ENCODE peak calls at places on chromosomes 5 and 9, in seven cellular contexts. One of them, this sample, is unnamed. For H3K36me3 and H3K27me3, the result is how much of the 10 kb centered on the place peaks cover.

GRCh38 chr5:1488882-1489680 is 34.7 kb downstream of the LPCAT1 start:
- DNase-seq in PC-9: no peak
- DNase-seq in adipocyte: peak
- DNase-seq in IMR-90: peak
- DNase-seq in vagina: no peak
- DNase-seq in heart right ventricle: no peak
- DNase-seq in tibial artery: peak
- DNase-seq in this sample: peak

GRCh38 chr5:68673451-68674180 is 420.2 kb upstream of the SLC30A5 start:
- DNase-seq in PC-9: no peak
- DNase-seq in adipocyte: no peak
- DNase-seq in IMR-90: no peak
- DNase-seq in vagina: no peak
- DNase-seq in heart right ventricle: no peak
- DNase-seq in tibial artery: no peak
- DNase-seq in this sample: no peak

GRCh38 chr5:139903805-139904565 is 108.4 kb downstream of the PSD2 start:
- DNase-seq in PC-9: no peak
- DNase-seq in adipocyte: peak
- DNase-seq in IMR-90: no peak
- DNase-seq in vagina: no peak
- DNase-seq in heart right ventricle: peak
- DNase-seq in tibial artery: no peak
- DNase-seq in this sample: no peak

GRCh38 chr5:107217721-107218130 is 453.0 kb downstream of the EFNA5 start:
- DNase-seq in PC-9: peak
- DNase-seq in adipocyte: no peak
- DNase-seq in IMR-90: no peak
- DNase-seq in vagina: peak
- DNase-seq in heart right ventricle: peak
- DNase-seq in tibial artery: peak
- DNase-seq in this sample: no peak

GRCh38 chr5:144183254-144183889 is 12.7 kb downstream of the KCTD16 start:
- DNase-seq in PC-9: no peak
- DNase-seq in adipocyte: peak
- DNase-seq in IMR-90: peak
- DNase-seq in vagina: no peak
- DNase-seq in heart right ventricle: no peak
- DNase-seq in tibial artery: no peak
- DNase-seq in this sample: no peak

GRCh38 chr5:143680672-143681259 is 131.2 kb upstream of the HMHB1 start:
- DNase-seq in PC-9: no peak
- DNase-seq in adipocyte: no peak
- DNase-seq in IMR-90: peak
- DNase-seq in vagina: no peak
- DNase-seq in heart right ventricle: no peak
- DNase-seq in tibial artery: no peak
- DNase-seq in this sample: no peak

GRCh38 chr5:103358305-103358996 is 99.9 kb downstream of the MACIR start:
- DNase-seq in PC-9: no peak
- DNase-seq in adipocyte: no peak
- DNase-seq in IMR-90: no peak
- DNase-seq in vagina: no peak
- DNase-seq in heart right ventricle: no peak
- DNase-seq in tibial artery: no peak
- DNase-seq in this sample: no peak

GRCh38 chr9:111029260-111029659 is 9.0 kb downstream of the LPAR1 start:
- DNase-seq in PC-9: no peak
- DNase-seq in adipocyte: no peak
- DNase-seq in IMR-90: no peak
- DNase-seq in vagina: no peak
- DNase-seq in heart right ventricle: no peak
- DNase-seq in tibial artery: no peak
- DNase-seq in this sample: no peak

GRCh38 chr5:33579163-33579562 is 138.4 kb downstream of the TARS1 start:
- DNase-seq in PC-9: no peak
- DNase-seq in adipocyte: no peak
- DNase-seq in IMR-90: no peak
- DNase-seq in vagina: no peak
- DNase-seq in heart right ventricle: no peak
- DNase-seq in tibial artery: no peak
- DNase-seq in this sample: no peak

GRCh38 chr9:123617286-123617685 is 261.3 kb downstream of the CRB2 start:
- DNase-seq in PC-9: no peak
- DNase-seq in adipocyte: no peak
- DNase-seq in IMR-90: no peak
- DNase-seq in vagina: no peak
- DNase-seq in heart right ventricle: no peak
- DNase-seq in tibial artery: no peak
- DNase-seq in this sample: no peak

GRCh38 chr5:146426853-146427618 is 20.1 kb upstream of the TCERG1 start:
- DNase-seq in PC-9: peak
- DNase-seq in adipocyte: peak
- DNase-seq in IMR-90: peak
- DNase-seq in vagina: no peak
- DNase-seq in heart right ventricle: no peak
- DNase-seq in tibial artery: no peak
- DNase-seq in this sample: no peak

GRCh38 chr5:59317023-59317771 is 576.3 kb downstream of the PDE4D start:
- DNase-seq in PC-9: peak
- DNase-seq in adipocyte: peak
- DNase-seq in IMR-90: peak
- DNase-seq in vagina: no peak
- DNase-seq in heart right ventricle: no peak
- DNase-seq in tibial artery: no peak
- DNase-seq in this sample: peak

GRCh38 chr5:177370488-177371119 is 12.9 kb downstream of the RGS14 start:
- DNase-seq in PC-9: peak
- DNase-seq in adipocyte: peak
- DNase-seq in IMR-90: peak
- DNase-seq in vagina: no peak
- DNase-seq in heart right ventricle: peak
- DNase-seq in tibial artery: peak
- DNase-seq in this sample: peak

GRCh38 chr5:37988454-37989046 is 148.7 kb upstream of the GDNF start:
- DNase-seq in PC-9: no peak
- DNase-seq in adipocyte: no peak
- DNase-seq in IMR-90: no peak
- DNase-seq in vagina: no peak
- DNase-seq in heart right ventricle: no peak
- DNase-seq in tibial artery: no peak
- DNase-seq in this sample: no peak

DNA sequence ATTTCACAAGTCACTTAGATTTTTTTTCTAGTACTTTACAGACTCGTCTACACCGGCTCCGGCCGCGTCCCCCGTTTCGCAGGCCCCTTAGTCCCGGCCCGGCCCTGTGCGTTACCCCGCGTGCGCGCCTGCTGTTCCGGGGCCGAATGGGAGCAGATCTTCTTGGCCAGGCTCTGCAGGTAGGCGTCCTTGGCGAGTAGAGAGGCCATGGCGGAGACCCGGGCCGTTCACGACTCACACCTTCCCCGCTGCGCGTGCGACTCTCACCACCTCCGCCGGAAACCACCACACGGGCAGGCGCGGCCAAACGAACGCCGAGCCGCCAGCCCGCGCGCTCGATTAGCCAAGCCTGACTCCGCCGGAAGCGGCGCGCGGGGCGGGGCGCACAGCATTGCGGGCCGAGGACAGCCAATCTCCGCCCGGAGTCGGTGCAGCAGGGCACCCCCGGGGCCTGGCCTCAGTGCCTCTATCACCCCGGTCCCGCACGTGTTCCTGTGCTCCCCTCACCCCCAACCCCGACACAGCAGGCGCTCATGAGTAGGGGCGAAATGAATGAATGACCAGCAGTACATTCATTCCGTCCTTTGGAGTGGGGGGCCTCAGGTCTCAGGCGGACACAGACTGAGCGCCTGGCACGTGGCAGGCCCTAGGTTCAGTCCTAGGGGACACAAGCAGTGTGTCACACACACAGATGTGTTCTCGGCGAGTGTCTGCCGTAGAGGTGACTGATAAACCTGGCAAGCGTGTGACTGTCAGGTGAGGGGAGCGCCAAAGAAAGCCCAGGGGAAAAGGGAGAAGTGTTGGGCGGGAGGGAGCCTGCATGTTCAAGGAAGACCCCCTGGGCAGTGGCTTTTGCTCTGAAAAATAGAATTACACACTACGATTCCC is at the start of gene SURF6:
- DNase-seq in PC-9: peak
- DNase-seq in adipocyte: peak
- DNase-seq in IMR-90: peak
- DNase-seq in vagina: no peak
- DNase-seq in heart right ventricle: peak
- DNase-seq in tibial artery: peak
- DNase-seq in this sample: peak
- H3K36me3 ChIP-seq in PC-9: under half
- H3K36me3 ChIP-seq in adipocyte: half or more
- H3K36me3 ChIP-seq in IMR-90: half or more
- H3K36me3 ChIP-seq in vagina: under half
- H3K36me3 ChIP-seq in heart right ventricle: under half
- H3K36me3 ChIP-seq in tibial artery: half or more
- H3K36me3 ChIP-seq in this sample: under half

DNA sequence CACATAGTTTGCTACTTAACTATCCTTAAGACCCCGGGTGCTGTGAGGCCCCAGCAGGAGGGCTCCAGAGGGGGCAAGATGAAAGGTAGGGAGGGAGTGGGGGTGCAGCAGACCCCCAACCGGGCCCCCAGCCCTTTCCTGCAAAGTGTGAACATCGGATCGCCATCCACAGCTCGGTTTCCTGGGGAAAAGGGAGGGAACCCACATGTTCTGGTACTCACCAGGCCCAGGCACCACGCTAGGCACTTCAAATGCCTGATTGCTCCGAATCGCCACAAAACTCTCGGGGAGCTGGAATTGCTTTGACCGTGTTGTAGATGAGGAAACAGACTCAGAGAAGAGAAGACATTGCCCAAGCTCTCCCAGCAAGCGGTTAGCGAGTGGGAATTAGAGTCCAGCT is 167.0 kb upstream of the MVB12B start:
- DNase-seq in PC-9: no peak
- DNase-seq in adipocyte: no peak
- DNase-seq in IMR-90: no peak
- DNase-seq in vagina: peak
- DNase-seq in heart right ventricle: no peak
- DNase-seq in tibial artery: no peak
- DNase-seq in this sample: no peak
- H3K27me3 ChIP-seq in PC-9: half or more
- H3K27me3 ChIP-seq in adipocyte: under half
- H3K27me3 ChIP-seq in IMR-90: under half
- H3K27me3 ChIP-seq in vagina: under half
- H3K27me3 ChIP-seq in heart right ventricle: under half
- H3K27me3 ChIP-seq in tibial artery: under half
- H3K27me3 ChIP-seq in this sample: under half

GRCh38 chr9:101540069-101540468 is 6.4 kb downstream of the RNF20 start:
- DNase-seq in PC-9: no peak
- DNase-seq in adipocyte: no peak
- DNase-seq in IMR-90: no peak
- DNase-seq in vagina: no peak
- DNase-seq in heart right ventricle: no peak
- DNase-seq in tibial artery: no peak
- DNase-seq in this sample: no peak

DNA sequence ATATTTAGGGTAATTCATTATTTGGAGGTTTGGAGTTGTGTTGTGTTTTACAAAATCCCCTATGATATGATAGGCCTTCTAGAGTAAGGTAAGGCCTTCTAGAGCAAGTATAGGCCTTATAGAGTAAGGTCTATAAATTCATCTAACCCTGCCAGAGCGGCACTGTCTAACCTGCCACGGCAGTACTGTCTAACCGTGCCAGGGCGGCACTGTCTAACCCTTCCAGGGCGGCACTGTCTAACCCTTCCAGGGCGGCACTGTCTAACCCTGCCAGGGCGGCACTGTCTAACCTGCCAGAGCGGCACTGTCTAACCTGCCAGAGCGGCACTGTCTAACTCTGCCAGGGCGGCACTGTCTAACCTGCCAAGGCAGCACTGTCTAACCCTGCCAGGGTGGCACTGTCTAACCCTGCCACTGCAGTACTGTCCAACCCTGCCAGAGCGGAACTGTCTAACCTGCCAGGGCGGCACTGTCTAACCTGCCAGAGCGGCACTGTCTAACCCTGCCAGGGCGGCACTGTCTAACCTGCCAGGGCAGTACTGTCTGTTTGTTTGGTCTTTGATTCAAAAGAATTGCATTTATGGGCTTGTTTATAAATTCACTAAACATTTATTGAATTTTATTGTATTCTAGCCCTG is 9.6 kb downstream of the RNF20 start:
- DNase-seq in PC-9: no peak
- DNase-seq in adipocyte: no peak
- DNase-seq in IMR-90: no peak
- DNase-seq in vagina: no peak
- DNase-seq in heart right ventricle: no peak
- DNase-seq in tibial artery: no peak
- DNase-seq in this sample: no peak
- H3K36me3 ChIP-seq in PC-9: under half
- H3K36me3 ChIP-seq in adipocyte: half or more
- H3K36me3 ChIP-seq in IMR-90: under half
- H3K36me3 ChIP-seq in vagina: half or more
- H3K36me3 ChIP-seq in heart right ventricle: half or more
- H3K36me3 ChIP-seq in tibial artery: half or more
- H3K36me3 ChIP-seq in this sample: under half

GRCh38 chr5:321726-322251 is 275 bp downstream of the AHRR start:
- DNase-seq in PC-9: no peak
- DNase-seq in adipocyte: peak
- DNase-seq in IMR-90: no peak
- DNase-seq in vagina: no peak
- DNase-seq in heart right ventricle: no peak
- DNase-seq in tibial artery: no peak
- DNase-seq in this sample: no peak

GRCh38 chr5:322281-322941 is 897 bp downstream of the AHRR start:
- DNase-seq in PC-9: no peak
- DNase-seq in adipocyte: peak
- DNase-seq in IMR-90: peak
- DNase-seq in vagina: no peak
- DNase-seq in heart right ventricle: no peak
- DNase-seq in tibial artery: no peak
- DNase-seq in this sample: no peak

GRCh38 chr5:322942-323879 is 1.7 kb downstream of the AHRR start:
- DNase-seq in PC-9: no peak
- DNase-seq in adipocyte: peak
- DNase-seq in IMR-90: peak
- DNase-seq in vagina: no peak
- DNase-seq in heart right ventricle: no peak
- DNase-seq in tibial artery: no peak
- DNase-seq in this sample: no peak

GRCh38 chr5:320524-321232 is 836 bp upstream of the AHRR start:
- DNase-seq in PC-9: no peak
- DNase-seq in adipocyte: no peak
- DNase-seq in IMR-90: no peak
- DNase-seq in vagina: no peak
- DNase-seq in heart right ventricle: no peak
- DNase-seq in tibial artery: no peak
- DNase-seq in this sample: no peak

GRCh38 chr5:321233-321725 is at the start of gene AHRR:
- DNase-seq in PC-9: no peak
- DNase-seq in adipocyte: peak
- DNase-seq in IMR-90: peak
- DNase-seq in vagina: no peak
- DNase-seq in heart right ventricle: peak
- DNase-seq in tibial artery: no peak
- DNase-seq in this sample: no peak
- H3K27me3 ChIP-seq in PC-9: under half
- H3K27me3 ChIP-seq in adipocyte: under half
- H3K27me3 ChIP-seq in IMR-90: under half
- H3K27me3 ChIP-seq in vagina: under half
- H3K27me3 ChIP-seq in heart right ventricle: half or more
- H3K27me3 ChIP-seq in tibial artery: under half
- H3K27me3 ChIP-seq in this sample: under half